ENCODE peak calls at places on chromosomes 11 and 22, in six cellular contexts. F is cardiac fibroblast, I is foreskin fibroblast, U is pancreas, K is A549, Y is epithelial cell of esophagus. J is an unnamed sample.
A peak's percentile ranks its signal among the peaks of the same experiment; 100 is the strongest.

GRCh38 chr11:116065986-116066385 is 561.8 kb upstream of the CADM1 start:
- DNase-seq in I (no peak), F (no peak), U (no peak), Y (no peak), K (no peak), J (no peak)

GRCh38 chr11:116114198-116114651 is 610.0 kb upstream of the CADM1 start:
- DNase-seq in F (no peak), Y (no peak), U (no peak), K (no peak), I (no peak), J (no peak)

GRCh38 chr11:8832571-8833260 is 78.3 kb upstream of the AKIP1 start:
- DNase-seq in F (peak; percentile 67), K (no peak), U (no peak), Y (peak; percentile 89), I (peak; percentile 88), J (no peak)

GRCh38 chr22:38953577-38954413 is 3.6 kb upstream of the APOBEC3A start:
- DNase-seq in U (no peak), F (peak; percentile 17), K (peak; percentile 38), Y (peak; percentile 90), I (no peak), J (peak; percentile 80)

GRCh38 chr11:46374815-46375214 is 6.7 kb upstream of the MDK start:
- DNase-seq in Y (no peak), F (no peak), I (no peak), K (no peak), U (no peak), J (no peak)

GRCh38 chr11:1619449-1619848 is 2.5 kb downstream of the KRTAP5-4 start:
- DNase-seq in K (no peak), U (no peak), F (peak; percentile 23), I (no peak), Y (no peak), J (no peak)

GRCh38 chr22:38180841-38181452 is 683 bp downstream of the PLA2G6 start:
- DNase-seq in I (no peak), Y (peak; percentile 91), K (no peak), F (peak; percentile 18), U (no peak), J (peak; percentile 82)

GRCh38 chr11:116499396-116500001 is 273.3 kb downstream of the BUD13 start:
- DNase-seq in F (peak; percentile 62), U (peak; percentile 87), I (peak; percentile 1), Y (no peak), K (peak; percentile 27), J (peak; percentile 54)

GRCh38 chr11:12631651-12632050 is 42.6 kb upstream of the TEAD1 start:
- DNase-seq in K (no peak), U (no peak), I (no peak), F (no peak), Y (no peak), J (no peak)

GRCh38 chr11:78110830-78111229 is 28.6 kb downstream of the ALG8 start:
- DNase-seq in Y (peak; percentile 34), K (no peak), F (peak; percentile 53), I (peak; percentile 32), U (no peak), J (no peak)

GRCh38 chr11:43486141-43486540 is 127.4 kb downstream of the TTC17 start:
- DNase-seq in K (no peak), I (no peak), Y (no peak), U (no peak), F (peak; percentile 52), J (no peak)

GRCh38 chr11:104967493-104968364 is 645 bp downstream of the CASP4 start:
- DNase-seq in U (no peak), Y (peak; percentile 58), F (peak; percentile 45), K (peak; percentile 1), I (no peak), J (no peak)

GRCh38 chr11:82972103-82972502 is 70.6 kb downstream of the DDIAS start:
- DNase-seq in K (no peak), U (no peak), Y (no peak), F (no peak), I (no peak), J (no peak)

GRCh38 chr11:69683764-69684333 is 8.7 kb upstream of the LTO1 start:
- DNase-seq in I (no peak), F (peak; percentile 20), U (peak; percentile 55), K (no peak), Y (peak; percentile 46), J (no peak)

GRCh38 chr11:123407996-123408597 is 22.0 kb upstream of the GRAMD1B start:
- DNase-seq in I (no peak), U (no peak), F (no peak), K (no peak), Y (no peak), J (no peak)

GRCh38 chr11:8788616-8789015 is 106.0 kb downstream of the RPL27A start:
- DNase-seq in K (no peak), I (no peak), F (no peak), U (no peak), Y (no peak), J (no peak)

GRCh38 chr11:65928667-65929066 is 9.4 kb downstream of the DRAP1 start:
- DNase-seq in K (no peak), F (no peak), U (no peak), I (no peak), Y (no peak), J (no peak)

GRCh38 chr11:65932558-65932919 is 12.7 kb upstream of the TSGA10IP start:
- DNase-seq in I (no peak), Y (peak; percentile 24), F (peak; percentile 47), K (peak; percentile 50), U (no peak), J (no peak)

GRCh38 chr11:65934014-65934413 is 11.3 kb upstream of the TSGA10IP start:
- DNase-seq in I (no peak), F (no peak), Y (no peak), K (no peak), U (no peak), J (no peak)

GRCh38 chr11:65927904-65928397 is 8.7 kb downstream of the DRAP1 start:
- DNase-seq in U (no peak), I (no peak), K (no peak), F (no peak), Y (no peak), J (no peak)

DNA sequence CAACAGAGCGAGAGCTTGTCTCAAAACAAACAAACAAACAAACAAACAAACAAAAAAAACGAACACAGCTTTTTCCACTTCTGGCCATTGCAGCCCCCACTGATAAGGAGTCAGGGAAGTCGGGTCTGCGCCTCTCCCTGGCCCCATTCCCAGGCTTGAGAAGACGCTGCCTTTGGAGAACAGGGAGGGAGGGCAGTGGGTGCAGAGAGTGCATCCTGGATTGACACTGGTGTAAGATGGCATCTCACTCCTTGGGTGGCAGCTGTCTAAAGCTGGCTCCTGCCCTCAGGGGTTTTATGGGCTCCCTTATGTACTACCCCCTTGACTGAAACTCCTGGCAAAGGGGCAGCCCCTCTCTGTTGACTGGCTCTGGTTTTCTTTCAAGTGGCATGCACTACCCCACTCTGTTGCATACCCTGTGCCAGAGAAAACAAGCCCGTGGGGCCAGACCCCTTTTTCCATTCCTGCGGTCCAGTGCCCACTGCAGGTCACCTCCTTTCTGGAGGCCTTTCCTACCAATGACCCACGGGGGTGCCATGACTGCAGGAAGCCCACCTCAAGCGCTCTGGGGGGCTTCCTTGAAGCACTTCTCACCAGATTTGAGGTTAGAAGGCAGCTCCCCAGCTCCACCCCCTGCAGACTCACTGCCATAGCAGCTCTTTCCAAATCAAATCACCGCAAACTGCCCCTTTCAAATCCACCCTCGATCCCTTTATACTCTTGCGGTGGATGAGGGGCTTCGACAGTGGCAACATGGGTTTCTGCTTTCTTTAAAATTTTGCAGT is 12.7 kb downstream of the DRAP1 start:
- DNase-seq in Y (no peak), I (no peak), U (no peak), F (peak; percentile 4), K (no peak), J (no peak)
- TF ChIP-seq CTCF in Y (no peak), I (no peak), U (no peak), F (no peak), K (no peak), J (no peak)

GRCh38 chr11:27719575-27719925 is 19.3 kb upstream of the BDNF start:
- DNase-seq in U (no peak), Y (no peak), F (no peak), I (no peak), K (no peak), J (no peak)

GRCh38 chr11:27718853-27719574 is 18.8 kb upstream of the BDNF start:
- DNase-seq in U (peak; percentile 77), I (peak; percentile 39), F (peak; percentile 51), Y (peak; percentile 36), K (peak; percentile 55), J (peak; percentile 77)

GRCh38 chr11:27721505-27722116 is 21.4 kb upstream of the BDNF start:
- DNase-seq in K (no peak), F (no peak), I (no peak), U (no peak), Y (no peak), J (no peak)

GRCh38 chr11:27722117-27722844 is 22.0 kb upstream of the BDNF start:
- DNase-seq in F (peak; percentile 44), Y (peak; percentile 75), U (peak; percentile 63), K (peak; percentile 25), I (no peak), J (peak; percentile 81)

DNA sequence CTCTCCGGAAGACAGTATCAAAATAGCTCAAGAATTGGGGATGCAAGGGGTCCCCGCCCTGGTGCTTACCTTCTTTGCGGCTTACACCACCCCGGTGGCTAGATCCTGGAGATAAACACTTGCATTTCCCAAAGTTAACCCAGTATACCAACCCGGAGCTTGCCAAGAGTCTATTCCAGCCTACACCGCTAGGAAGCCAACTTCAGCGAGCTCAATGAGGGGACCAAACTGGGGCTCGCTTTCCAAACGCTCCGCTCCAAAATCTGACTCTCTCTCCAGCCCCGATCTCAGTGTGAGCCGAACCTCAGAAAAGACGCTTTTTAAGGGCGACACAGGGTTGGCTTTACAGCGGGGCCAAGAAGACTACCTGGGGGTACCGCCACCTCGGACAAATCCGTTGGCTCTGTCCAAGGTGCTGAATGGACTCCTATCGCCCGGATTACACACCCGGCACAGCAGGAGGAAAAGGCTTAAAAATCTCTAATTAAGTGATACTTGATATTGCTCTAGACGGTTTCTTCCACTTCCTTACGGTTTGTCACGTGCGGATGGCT is 20.1 kb upstream of the BDNF start:
- DNase-seq in K (peak; percentile 67), I (no peak), Y (peak; percentile 75), F (peak; percentile 67), U (no peak), J (no peak)
- TF ChIP-seq CTCF in K (peak; percentile 16), I (peak; percentile 28), Y (peak; percentile 35), F (peak; percentile 32), U (no peak), J (no peak)

GRCh38 chr11:130388607-130389205 is 39.7 kb downstream of the ADAMTS8 start:
- DNase-seq in I (no peak), U (no peak), Y (no peak), F (no peak), K (no peak), J (no peak)
- TF ChIP-seq CTCF in I (no peak), U (no peak), Y (no peak), F (no peak), K (no peak), J (no peak)

GRCh38 chr22:29623553-29624169 is 20.2 kb downstream of the NF2 start:
- DNase-seq in I (no peak), Y (no peak), F (no peak), K (no peak), U (no peak), J (no peak)

GRCh38 chr22:29626497-29627195 is 23.2 kb downstream of the NF2 start:
- DNase-seq in U (no peak), Y (peak; percentile 89), K (no peak), F (peak; percentile 96), I (peak; percentile 88), J (no peak)

GRCh38 chr22:29623059-29623458 is 19.6 kb downstream of the NF2 start:
- DNase-seq in F (no peak), K (no peak), I (no peak), U (no peak), Y (peak; percentile 73), J (no peak)

GRCh38 chr22:29627196-29627535 is 23.7 kb downstream of the NF2 start:
- DNase-seq in I (no peak), K (no peak), F (no peak), U (no peak), Y (no peak), J (no peak)

GRCh38 chr22:29625090-29625825 is 21.8 kb downstream of the NF2 start:
- DNase-seq in F (peak; percentile 91), Y (peak; percentile 78), I (peak; percentile 81), U (no peak), K (peak; percentile 38), J (no peak)
- TF ChIP-seq CTCF in F (peak; percentile 89), Y (peak; percentile 97), I (peak; percentile 83), U (peak; percentile 68), K (peak; percentile 85), J (peak; percentile 71)